ENCODE peak calls at places on chromosomes 13 and 19, in five cellular contexts. One of them, this sample, is unnamed.

GRCh38 chr13:75479102-75479501 is 2.9 kb downstream of the TBC1D4 start:
- DNase-seq in lower leg skin: no peak
- DNase-seq in fibroblast of the aortic adventitia: no peak
- DNase-seq in naive thymus-derived CD4-positive, alpha-beta T cell: no peak
- DNase-seq in cardiac muscle cell: no peak
- DNase-seq in this sample: no peak

GRCh38 chr13:45215392-45216077 is 14.7 kb upstream of the KCTD4 start:
- DNase-seq in lower leg skin: no peak
- DNase-seq in cardiac muscle cell: no peak
- DNase-seq in naive thymus-derived CD4-positive, alpha-beta T cell: no peak
- DNase-seq in fibroblast of the aortic adventitia: no peak
- DNase-seq in this sample: no peak

GRCh38 chr19:16446108-16447014 is 25.4 kb downstream of the EPS15L1 start:
- DNase-seq in naive thymus-derived CD4-positive, alpha-beta T cell: no peak
- DNase-seq in lower leg skin: no peak
- DNase-seq in cardiac muscle cell: no peak
- DNase-seq in fibroblast of the aortic adventitia: no peak
- DNase-seq in this sample: no peak

GRCh38 chr13:105579821-105580707 is 955.4 kb downstream of the EFNB2 start:
- DNase-seq in naive thymus-derived CD4-positive, alpha-beta T cell: no peak
- DNase-seq in lower leg skin: no peak
- DNase-seq in cardiac muscle cell: no peak
- DNase-seq in fibroblast of the aortic adventitia: no peak
- DNase-seq in this sample: no peak

GRCh38 chr13:108460043-108460442 is 169.4 kb upstream of the MYO16 start:
- DNase-seq in naive thymus-derived CD4-positive, alpha-beta T cell: no peak
- DNase-seq in cardiac muscle cell: no peak
- DNase-seq in fibroblast of the aortic adventitia: no peak
- DNase-seq in lower leg skin: no peak
- DNase-seq in this sample: no peak

GRCh38 chr13:113126265-113127150 is 3.9 kb downstream of the F10 start:
- DNase-seq in fibroblast of the aortic adventitia: no peak
- DNase-seq in cardiac muscle cell: no peak
- DNase-seq in lower leg skin: no peak
- DNase-seq in naive thymus-derived CD4-positive, alpha-beta T cell: no peak
- DNase-seq in this sample: no peak

GRCh38 chr13:19864339-19865309 is 1.2 kb upstream of the ZMYM5 start:
- DNase-seq in naive thymus-derived CD4-positive, alpha-beta T cell: peak
- DNase-seq in cardiac muscle cell: peak
- DNase-seq in lower leg skin: peak
- DNase-seq in fibroblast of the aortic adventitia: peak
- DNase-seq in this sample: no peak

GRCh38 chr19:19418548-19419260 is 13.2 kb downstream of the GATAD2A start:
- DNase-seq in naive thymus-derived CD4-positive, alpha-beta T cell: no peak
- DNase-seq in lower leg skin: no peak
- DNase-seq in fibroblast of the aortic adventitia: no peak
- DNase-seq in cardiac muscle cell: no peak
- DNase-seq in this sample: no peak

GRCh38 chr19:57903298-57904174 is 12.9 kb downstream of the ZNF417 start:
- DNase-seq in cardiac muscle cell: peak
- DNase-seq in naive thymus-derived CD4-positive, alpha-beta T cell: no peak
- DNase-seq in lower leg skin: no peak
- DNase-seq in fibroblast of the aortic adventitia: peak
- DNase-seq in this sample: peak

GRCh38 chr19:49790866-49791265 is 22.2 kb downstream of the FUZ start:
- DNase-seq in lower leg skin: no peak
- DNase-seq in cardiac muscle cell: peak
- DNase-seq in fibroblast of the aortic adventitia: peak
- DNase-seq in naive thymus-derived CD4-positive, alpha-beta T cell: no peak
- DNase-seq in this sample: no peak

GRCh38 chr19:45523642-45524256 is 16.5 kb downstream of the VASP start:
- DNase-seq in lower leg skin: peak
- DNase-seq in fibroblast of the aortic adventitia: peak
- DNase-seq in cardiac muscle cell: peak
- DNase-seq in naive thymus-derived CD4-positive, alpha-beta T cell: peak
- DNase-seq in this sample: peak

DNA sequence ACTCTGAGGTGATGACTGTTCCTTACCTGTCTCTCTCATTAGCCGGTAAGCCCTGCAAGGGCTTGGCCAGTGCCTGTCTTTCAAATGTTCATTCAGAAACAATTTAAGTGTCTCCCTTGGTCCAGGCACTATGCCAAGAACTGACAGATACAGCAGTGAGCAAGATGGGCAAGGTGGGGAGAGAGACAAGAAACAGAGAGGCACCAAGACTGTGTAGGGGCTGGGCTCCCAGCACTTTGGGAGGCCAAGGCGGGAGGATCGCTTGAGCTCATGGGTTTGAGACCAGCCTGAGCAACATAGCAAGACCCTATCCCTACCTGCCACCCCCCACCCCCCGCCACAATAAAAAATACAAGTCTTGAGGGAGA is 1.3 kb upstream of the CCNE1 start:
- DNase-seq in cardiac muscle cell: no peak
- DNase-seq in lower leg skin: no peak
- DNase-seq in fibroblast of the aortic adventitia: no peak
- DNase-seq in naive thymus-derived CD4-positive, alpha-beta T cell: no peak
- DNase-seq in this sample: peak
- H3K4me3 ChIP-seq in cardiac muscle cell: no peak
- H3K4me3 ChIP-seq in lower leg skin: no peak
- H3K4me3 ChIP-seq in fibroblast of the aortic adventitia: no peak
- H3K4me3 ChIP-seq in naive thymus-derived CD4-positive, alpha-beta T cell: no peak
- H3K4me3 ChIP-seq in this sample: peak

GRCh38 chr19:17966115-17966455 is 822 bp upstream of the KCNN1 start:
- DNase-seq in naive thymus-derived CD4-positive, alpha-beta T cell: no peak
- DNase-seq in cardiac muscle cell: no peak
- DNase-seq in lower leg skin: no peak
- DNase-seq in fibroblast of the aortic adventitia: no peak
- DNase-seq in this sample: no peak
- H3K4me3 ChIP-seq in naive thymus-derived CD4-positive, alpha-beta T cell: no peak
- H3K4me3 ChIP-seq in cardiac muscle cell: no peak
- H3K4me3 ChIP-seq in lower leg skin: no peak
- H3K4me3 ChIP-seq in fibroblast of the aortic adventitia: no peak
- H3K4me3 ChIP-seq in this sample: no peak

GRCh38 chr13:79486433-79487188 is 5.7 kb downstream of the NDFIP2 start:
- DNase-seq in naive thymus-derived CD4-positive, alpha-beta T cell: no peak
- DNase-seq in fibroblast of the aortic adventitia: no peak
- DNase-seq in lower leg skin: no peak
- DNase-seq in cardiac muscle cell: no peak
- DNase-seq in this sample: no peak

GRCh38 chr13:79485451-79485850 is 4.5 kb downstream of the NDFIP2 start:
- DNase-seq in cardiac muscle cell: no peak
- DNase-seq in fibroblast of the aortic adventitia: no peak
- DNase-seq in naive thymus-derived CD4-positive, alpha-beta T cell: no peak
- DNase-seq in lower leg skin: no peak
- DNase-seq in this sample: no peak

GRCh38 chr13:79483302-79483701 is 2.3 kb downstream of the NDFIP2 start:
- DNase-seq in fibroblast of the aortic adventitia: peak
- DNase-seq in cardiac muscle cell: peak
- DNase-seq in lower leg skin: no peak
- DNase-seq in naive thymus-derived CD4-positive, alpha-beta T cell: no peak
- DNase-seq in this sample: no peak

GRCh38 chr13:79482271-79482970 is 1.5 kb downstream of the NDFIP2 start:
- DNase-seq in naive thymus-derived CD4-positive, alpha-beta T cell: no peak
- DNase-seq in fibroblast of the aortic adventitia: peak
- DNase-seq in cardiac muscle cell: peak
- DNase-seq in lower leg skin: no peak
- DNase-seq in this sample: no peak

DNA sequence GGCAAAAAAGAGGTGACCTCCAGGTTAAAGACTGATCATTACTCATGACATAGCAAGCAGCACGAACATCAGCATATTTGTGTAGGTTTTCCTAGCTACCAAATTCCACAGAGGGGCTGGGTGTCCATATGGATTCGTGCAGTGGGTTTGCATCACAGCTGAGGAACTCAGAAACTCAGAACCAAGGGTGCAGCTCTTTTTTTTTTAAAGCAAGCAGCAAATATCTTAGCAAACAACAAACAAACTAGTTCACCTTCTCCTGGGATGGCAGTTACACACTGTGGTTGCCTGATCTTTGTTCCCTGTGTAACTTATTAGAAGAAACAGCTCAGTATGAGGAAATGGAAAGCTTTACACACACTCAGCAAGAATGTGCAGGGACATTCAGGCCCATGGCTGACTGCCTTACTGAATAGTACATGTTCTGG is 4.1 kb downstream of the NDFIP2 start:
- DNase-seq in cardiac muscle cell: peak
- DNase-seq in naive thymus-derived CD4-positive, alpha-beta T cell: no peak
- DNase-seq in lower leg skin: peak
- DNase-seq in fibroblast of the aortic adventitia: peak
- DNase-seq in this sample: no peak
- H3K4me3 ChIP-seq in cardiac muscle cell: no peak
- H3K4me3 ChIP-seq in naive thymus-derived CD4-positive, alpha-beta T cell: no peak
- H3K4me3 ChIP-seq in lower leg skin: no peak
- H3K4me3 ChIP-seq in fibroblast of the aortic adventitia: peak
- H3K4me3 ChIP-seq in this sample: no peak

GRCh38 chr13:70235565-70235964 is 127.3 kb upstream of the KLHL1 start:
- DNase-seq in naive thymus-derived CD4-positive, alpha-beta T cell: no peak
- DNase-seq in fibroblast of the aortic adventitia: no peak
- DNase-seq in lower leg skin: no peak
- DNase-seq in cardiac muscle cell: no peak
- DNase-seq in this sample: no peak

GRCh38 chr13:70237131-70237530 is 128.9 kb upstream of the KLHL1 start:
- DNase-seq in cardiac muscle cell: no peak
- DNase-seq in fibroblast of the aortic adventitia: no peak
- DNase-seq in naive thymus-derived CD4-positive, alpha-beta T cell: no peak
- DNase-seq in lower leg skin: no peak
- DNase-seq in this sample: no peak
- H3K4me3 ChIP-seq in cardiac muscle cell: no peak
- H3K4me3 ChIP-seq in fibroblast of the aortic adventitia: no peak
- H3K4me3 ChIP-seq in naive thymus-derived CD4-positive, alpha-beta T cell: no peak
- H3K4me3 ChIP-seq in lower leg skin: no peak
- H3K4me3 ChIP-seq in this sample: no peak